ENCODE peak calls at places on chromosomes 1 and 21, in seven cellular contexts. T is neuronal stem cell, H is H9, F is mesendoderm, N is IMR-90, K is mesenchymal stem cell, C is H1. R is an unnamed sample.

GRCh38 chr1:226640288-226640687 is 91.7 kb downstream of the STUM start:
- DNase-seq in T (no peak), H (no peak), F (no peak), N (no peak), K (no peak), C (no peak), R (no peak)

GRCh38 chr1:204288061-204288588 is 71.6 kb downstream of the PLEKHA6 start:
- DNase-seq in T (no peak), H (peak; percentile 85), F (peak; percentile 88), N (no peak), K (peak; percentile 46), C (no peak), R (no peak)

GRCh38 chr1:234331511-234331910 is 41.7 kb upstream of the COA6 start:
- DNase-seq in T (no peak), H (no peak), F (no peak), N (peak; percentile 46), K (no peak), C (no peak), R (no peak)

GRCh38 chr21:46083271-46084040 is 14.5 kb upstream of the COL6A2 start:
- DNase-seq in T (no peak), H (peak; percentile 28), F (no peak), N (no peak), K (no peak), C (no peak), R (no peak)

GRCh38 chr1:1419812-1420653 is 1.0 kb downstream of the ANKRD65 start:
- DNase-seq in T (no peak), H (peak; percentile 53), F (no peak), N (no peak), K (no peak), C (no peak), R (no peak)

GRCh38 chr1:232308616-232309015 is 321.3 kb downstream of the SIPA1L2 start:
- DNase-seq in T (no peak), H (no peak), F (peak; percentile 93), N (no peak), K (no peak), C (no peak), R (no peak)

GRCh38 chr1:234281826-234282489 is 91.3 kb upstream of the COA6 start:
- DNase-seq in T (peak; percentile 14), H (no peak), F (peak; percentile 90), N (no peak), K (no peak), C (no peak), R (no peak)

GRCh38 chr1:236348071-236348470 is 46.0 kb upstream of the EDARADD start:
- DNase-seq in T (no peak), H (peak; percentile 67), F (no peak), N (no peak), K (no peak), C (no peak), R (peak; percentile 40)

GRCh38 chr1:152168535-152168868 is 9.5 kb upstream of the RPTN start:
- DNase-seq in T (no peak), H (no peak), F (no peak), N (no peak), K (no peak), C (no peak), R (no peak)

GRCh38 chr1:19758227-19758830 is 41.4 kb downstream of the TMCO4 start:
- DNase-seq in T (no peak), H (no peak), F (peak; percentile 14), N (peak; percentile 84), K (peak; percentile 86), C (no peak), R (peak; percentile 85)

GRCh38 chr1:10322821-10323220 is 76.0 kb upstream of the PGD start:
- DNase-seq in T (no peak), H (no peak), F (no peak), N (no peak), K (no peak), C (no peak), R (no peak)

GRCh38 chr21:41868062-41868710 is 11.0 kb downstream of the PRDM15 start:
- DNase-seq in T (no peak), H (no peak), F (no peak), N (peak; percentile 12), K (no peak), C (no peak), R (no peak)

GRCh38 chr1:11794446-11795237 is 11.1 kb downstream of the MTHFR start:
- DNase-seq in T (no peak), H (no peak), F (no peak), N (no peak), K (no peak), C (no peak), R (no peak)

GRCh38 chr1:15712158-15712557 is 23.9 kb upstream of the SLC25A34 start:
- DNase-seq in T (no peak), H (no peak), F (no peak), N (no peak), K (no peak), C (no peak), R (no peak)

GRCh38 chr1:230166366-230167132 is 99.5 kb downstream of the GALNT2 start:
- DNase-seq in T (no peak), H (no peak), F (no peak), N (no peak), K (no peak), C (no peak), R (no peak)

GRCh38 chr1:176754663-176755062 is 291.7 kb downstream of the PAPPA2 start:
- DNase-seq in T (no peak), H (no peak), F (no peak), N (no peak), K (no peak), C (no peak), R (no peak)

GRCh38 chr1:186662752-186663151 is 17.5 kb downstream of the PTGS2 start:
- DNase-seq in T (no peak), H (no peak), F (peak; percentile 70), N (peak; percentile 52), K (no peak), C (no peak), R (no peak)

GRCh38 chr1:66980745-66981367 is 56.1 kb downstream of the MIER1 start:
- DNase-seq in T (no peak), H (no peak), F (no peak), N (peak; percentile 46), K (peak; percentile 34), C (no peak), R (peak; percentile 35)

GRCh38 chr1:233343262-233343661 is 15.7 kb downstream of the MAP3K21 start:
- DNase-seq in T (no peak), H (no peak), F (no peak), N (no peak), K (no peak), C (no peak), R (no peak)

GRCh38 chr1:25927541-25928265 is 21.5 kb upstream of the STMN1 start:
- DNase-seq in T (peak; percentile 64), H (peak; percentile 62), F (peak; percentile 90), N (no peak), K (peak; percentile 8), C (no peak), R (no peak)

GRCh38 chr1:24199291-24199900 is 12.3 kb upstream of the IFNLR1 start:
- DNase-seq in T (peak; percentile 69), H (peak; percentile 75), F (peak; percentile 82), N (peak; percentile 57), K (peak; percentile 70), C (no peak), R (peak; percentile 37)

GRCh38 chr1:179867493-179868330 is 9.9 kb downstream of the TOR1AIP2 start:
- DNase-seq in T (peak; percentile 47), H (peak; percentile 69), F (peak; percentile 83), N (peak; percentile 50), K (peak; percentile 74), C (no peak), R (peak; percentile 78)

GRCh38 chr1:226098870-226099832 is 36.6 kb downstream of the H3-3A start:
- DNase-seq in T (no peak), H (no peak), F (no peak), N (no peak), K (no peak), C (no peak), R (no peak)

GRCh38 chr1:111990026-111990877 is 784 bp upstream of the KCND3 start:
- DNase-seq in T (peak; percentile 15), H (peak; percentile 38), F (peak; percentile 29), N (no peak), K (peak; percentile 10), C (no peak), R (no peak)

GRCh38 chr1:109361649-109362048 is 36.1 kb downstream of the SORT1 start:
- DNase-seq in T (no peak), H (no peak), F (no peak), N (peak; percentile 40), K (peak; percentile 53), C (no peak), R (no peak)

GRCh38 chr1:219184337-219184736 is 10.7 kb downstream of the LYPLAL1 start:
- DNase-seq in T (no peak), H (no peak), F (no peak), N (no peak), K (no peak), C (no peak), R (no peak)

GRCh38 chr1:29162476-29163138 is 19.1 kb downstream of the SRSF4 start:
- DNase-seq in T (no peak), H (no peak), F (no peak), N (no peak), K (no peak), C (no peak), R (no peak)

GRCh38 chr1:29166291-29166878 is 15.3 kb downstream of the SRSF4 start:
- DNase-seq in T (no peak), H (peak; percentile 54), F (peak; percentile 44), N (no peak), K (no peak), C (no peak), R (no peak)

GRCh38 chr1:29161977-29162376 is 19.7 kb downstream of the SRSF4 start:
- DNase-seq in T (no peak), H (no peak), F (no peak), N (no peak), K (no peak), C (no peak), R (no peak)

GRCh38 chr1:29167904-29168303 is 13.8 kb downstream of the SRSF4 start:
- DNase-seq in T (no peak), H (no peak), F (no peak), N (no peak), K (no peak), C (no peak), R (no peak)

GRCh38 chr1:29164588-29164987 is 17.1 kb downstream of the SRSF4 start:
- DNase-seq in T (no peak), H (no peak), F (no peak), N (no peak), K (no peak), C (no peak), R (no peak)
- H2AK5ac ChIP-seq in T (no peak overlapping the region), H (no peak overlapping the region), F (no peak overlapping the region), N (no peak overlapping the region), K (no peak overlapping the region), C (no peak overlapping the region), R (no peak overlapping the region)

GRCh38 chr1:43590389-43590788 is 59.6 kb upstream of the KDM4A start:
- DNase-seq in T (no peak), H (peak; percentile 55), F (peak; percentile 71), N (no peak), K (no peak), C (no peak), R (peak; percentile 56)
- H2AK5ac ChIP-seq in T (no peak overlapping the region), H (no peak overlapping the region), F (no peak overlapping the region), N (no peak overlapping the region), K (no peak overlapping the region), C (no peak overlapping the region), R (no peak overlapping the region)

GRCh38 chr21:38467369-38467768 is 30.9 kb downstream of the ERG start:
- DNase-seq in T (no peak), H (no peak), F (no peak), N (no peak), K (no peak), C (no peak), R (no peak)
- H2AK5ac ChIP-seq in T (no peak overlapping the region), H (no peak overlapping the region), F (no peak overlapping the region), N (no peak overlapping the region), K (no peak overlapping the region), C (no peak overlapping the region), R (no peak overlapping the region)

GRCh38 chr1:64865105-64865757 is 101.1 kb downstream of the JAK1 start:
- DNase-seq in T (no peak), H (no peak), F (no peak), N (no peak), K (no peak), C (no peak), R (no peak)
- H2AK5ac ChIP-seq in T (no peak overlapping the region), H (no peak overlapping the region), F (no peak overlapping the region), N (no peak overlapping the region), K (no peak overlapping the region), C (no peak overlapping the region), R (no peak overlapping the region)

R was measured in trophoblast cell.